ENCODE peak calls at places on chromosomes 12 and 14, in six cellular contexts. F, I, N, O, D and Q are unnamed samples.

GRCh38 chr12:132270969-132271754 is 58.2 kb downstream of the GALNT9 start:
- DNase-seq in F (no peak), I (no peak), N (no peak), O (no peak), D (no peak), Q (no peak)

GRCh38 chr12:91143241-91143640 is 31.9 kb upstream of the LUM start:
- DNase-seq in F (no peak), I (no peak), N (no peak), O (no peak), D (peak), Q (no peak)

GRCh38 chr12:117738233-117738632 is 230.6 kb downstream of the KSR2 start:
- DNase-seq in F (no peak), I (no peak), N (no peak), O (no peak), D (no peak), Q (no peak)

GRCh38 chr12:32983968-32984367 is 87.4 kb upstream of the PKP2 start:
- DNase-seq in F (no peak), I (no peak), N (no peak), O (peak), D (no peak), Q (no peak)

GRCh38 chr12:31362759-31363415 is 36.9 kb upstream of the SINHCAF start:
- DNase-seq in F (no peak), I (no peak), N (no peak), O (peak), D (no peak), Q (peak)

GRCh38 chr12:26940820-26941219 is 2.5 kb downstream of the FGFR1OP2 start:
- DNase-seq in F (no peak), I (peak), N (no peak), O (no peak), D (peak), Q (peak)

GRCh38 chr14:95200404-95200803 is 43.1 kb upstream of the DICER1 start:
- DNase-seq in F (no peak), I (no peak), N (no peak), O (no peak), D (no peak), Q (no peak)

GRCh38 chr14:21902561-21903199 is 229.1 kb upstream of the OR4E1 start:
- DNase-seq in F (no peak), I (peak), N (no peak), O (peak), D (no peak), Q (peak)

GRCh38 chr12:79927772-79928474 is 7.0 kb downstream of the PPP1R12A start:
- DNase-seq in F (no peak), I (peak), N (no peak), O (peak), D (peak), Q (peak)

GRCh38 chr12:113348849-113349536 is 9.4 kb upstream of the PLBD2 start:
- DNase-seq in F (no peak), I (no peak), N (no peak), O (no peak), D (no peak), Q (no peak)

GRCh38 chr14:103260629-103261124 is 73.4 kb upstream of the EIF5 start:
- DNase-seq in F (no peak), I (peak), N (no peak), O (peak), D (peak), Q (peak)

GRCh38 chr14:104686624-104687517 is 2.5 kb upstream of the INF2 start:
- DNase-seq in F (no peak), I (no peak), N (no peak), O (no peak), D (no peak), Q (no peak)

DNA sequence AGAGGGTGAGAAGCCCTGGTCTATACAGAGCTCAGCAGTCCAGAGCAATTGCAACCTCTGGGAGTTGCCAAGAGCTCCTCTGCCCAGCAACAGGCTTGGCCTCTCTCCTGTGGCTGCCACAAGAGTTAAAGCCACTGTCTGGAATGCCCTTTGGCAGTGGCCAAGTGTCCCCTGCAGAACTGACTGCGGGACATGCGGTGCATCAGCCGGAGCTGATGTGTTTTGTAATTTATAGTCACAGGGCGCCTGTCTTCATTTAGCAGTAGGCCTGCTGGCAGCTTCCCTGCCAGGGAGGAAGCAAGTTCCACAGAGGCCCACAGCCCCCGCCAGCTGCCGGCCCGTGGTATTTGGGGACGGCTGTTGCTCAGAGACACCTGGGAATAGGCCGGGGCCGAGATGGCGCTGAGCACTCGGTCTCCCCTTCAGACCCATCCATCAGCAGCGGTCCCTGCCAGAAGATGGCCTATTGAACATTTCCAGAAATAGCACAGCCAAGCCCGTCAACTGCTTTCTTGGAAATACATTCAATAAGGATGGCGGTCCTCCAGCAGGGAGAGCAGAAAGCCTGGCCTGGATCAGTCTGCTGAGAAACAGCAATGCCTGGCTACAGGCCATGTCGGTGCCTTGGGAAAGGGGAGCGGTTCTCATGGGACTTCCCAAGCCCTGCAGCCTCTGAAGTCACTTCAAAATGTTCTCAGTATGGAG is 217.4 kb downstream of the CRADD start:
- DNase-seq in F (no peak), I (peak), N (no peak), O (no peak), D (peak), Q (peak)
- H3K4me3 ChIP-seq in F (no peak), I (no peak), N (no peak), O (no peak), D (no peak), Q (no peak)

GRCh38 chr12:25933001-25933400 is 25.5 kb upstream of the RASSF8 start:
- DNase-seq in F (no peak), I (no peak), N (no peak), O (no peak), D (no peak), Q (no peak)
- TF ChIP-seq CTCF in F (no peak), I (no peak), N (no peak), O (no peak), D (no peak), Q (no peak)

GRCh38 chr14:101056446-101056845 is 152.9 kb upstream of the RTL1 start:
- DNase-seq in F (no peak), I (peak), N (no peak), O (no peak), D (no peak), Q (no peak)
- H3K4me3 ChIP-seq in F (no peak), I (no peak), N (no peak), O (no peak), D (no peak), Q (no peak)

GRCh38 chr12:94930216-94930654 is 73.3 kb downstream of the NDUFA12 start:
- DNase-seq in F (no peak), I (no peak), N (no peak), O (no peak), D (no peak), Q (no peak)

GRCh38 chr12:94930772-94931171 is 72.7 kb downstream of the NDUFA12 start:
- DNase-seq in F (no peak), I (no peak), N (no peak), O (no peak), D (no peak), Q (no peak)

GRCh38 chr12:94925729-94926128 is 77.8 kb downstream of the NDUFA12 start:
- DNase-seq in F (no peak), I (no peak), N (no peak), O (no peak), D (no peak), Q (no peak)

GRCh38 chr12:94925206-94925605 is 78.3 kb downstream of the NDUFA12 start:
- DNase-seq in F (no peak), I (no peak), N (no peak), O (no peak), D (no peak), Q (no peak)

DNA sequence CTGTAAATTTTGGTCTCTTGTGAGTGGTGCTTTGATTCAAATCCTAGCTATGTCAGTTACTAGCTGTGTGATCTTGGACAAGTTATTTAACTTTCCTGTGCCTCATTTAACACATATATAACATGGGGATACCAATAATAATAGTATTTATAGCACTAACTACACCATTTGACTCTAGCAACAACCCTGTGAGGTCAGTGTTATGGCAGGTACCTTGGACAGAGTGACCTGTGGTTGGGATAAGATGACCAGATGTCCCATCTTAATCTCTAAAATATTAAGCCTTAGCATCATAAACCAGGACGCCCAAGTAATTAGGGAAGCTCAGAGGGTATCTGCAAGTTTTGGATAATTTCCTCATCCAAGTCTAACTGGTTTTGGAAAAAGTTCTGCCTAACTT is 73.7 kb downstream of the NDUFA12 start:
- DNase-seq in F (no peak), I (no peak), N (no peak), O (no peak), D (no peak), Q (no peak)
- TF ChIP-seq CTCF in F (no peak), I (no peak), N (no peak), O (no peak), D (no peak), Q (no peak)

DNA sequence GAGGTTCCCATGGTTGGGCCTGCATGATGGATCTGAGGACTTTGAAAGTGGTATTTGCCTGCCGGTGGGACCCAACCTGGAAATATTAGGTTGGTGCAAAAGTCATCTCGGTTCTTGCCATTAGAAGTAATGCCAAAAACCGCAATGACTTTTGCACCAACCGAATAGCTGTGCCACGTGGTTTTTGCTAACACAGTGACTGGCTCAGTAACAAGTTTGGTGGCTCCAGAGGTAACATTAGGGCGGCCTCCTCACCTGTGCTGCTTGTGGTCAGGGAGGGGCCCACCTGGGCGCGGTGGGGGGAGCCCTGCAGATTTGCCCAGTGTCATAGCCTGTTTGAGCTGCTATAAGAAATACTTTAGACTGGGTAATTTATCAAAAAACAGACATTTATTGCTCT is 1.8 kb downstream of the BDKRB2 start:
- DNase-seq in F (no peak), I (no peak), N (no peak), O (peak), D (no peak), Q (no peak)
- H3K4me3 ChIP-seq in F (peak), I (peak), N (peak), O (peak), D (no peak), Q (peak)

GRCh38 chr14:75835156-75836141 is 146.3 kb downstream of the TGFB3 start:
- DNase-seq in F (no peak), I (no peak), N (no peak), O (no peak), D (peak), Q (no peak)
- TF ChIP-seq CTCF in F (no peak), I (no peak), N (no peak), O (no peak), D (no peak), Q (no peak)

GRCh38 chr12:104691661-104692334 is 235.1 kb downstream of the CHST11 start:
- DNase-seq in F (no peak), I (no peak), N (no peak), O (no peak), D (no peak), Q (no peak)
- H3K4me3 ChIP-seq in F (no peak), I (no peak), N (no peak), O (no peak), D (no peak), Q (no peak)

DNA sequence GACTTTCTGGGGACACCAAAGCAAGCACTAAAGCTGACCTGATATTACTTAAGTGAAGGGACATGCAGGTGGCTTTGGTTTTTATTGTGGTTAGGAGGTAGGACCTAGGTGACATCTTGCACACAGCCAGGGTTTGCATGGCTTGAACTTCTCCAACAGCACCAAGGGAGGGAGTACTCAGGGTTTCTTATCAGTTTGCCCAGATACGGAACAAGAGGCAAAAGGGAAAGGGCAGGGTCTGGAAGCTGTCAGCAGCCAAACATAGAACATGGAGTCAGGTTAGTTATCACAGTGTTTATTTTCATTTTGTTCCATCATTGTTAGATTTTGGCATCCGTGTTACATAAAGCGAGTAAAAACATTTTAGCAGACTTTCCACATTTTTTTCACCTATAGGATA is 186.3 kb upstream of the CLEC14A start:
- DNase-seq in F (no peak), I (no peak), N (no peak), O (no peak), D (no peak), Q (no peak)
- TF ChIP-seq CTCF in F (no peak), I (no peak), N (no peak), O (no peak), D (no peak), Q (no peak)

GRCh38 chr14:33950320-33951182 is at the start of gene EGLN3:
- DNase-seq in F (no peak), I (peak), N (no peak), O (peak), D (peak), Q (peak)
- H3K4me3 ChIP-seq in F (peak), I (peak), N (peak), O (peak), D (peak), Q (peak)